ENCODE peak calls at places on chromosome X, in seven cellular contexts. W is AG08395; E is body of pancreas; Q is activated T-cell treated with anti-CD3 and anti-CD28 coated beads, Interleukin-2, amount 50 U/mL, for 4 hours; V is tibial nerve; R is activated T-helper 1 cell treated with anti-CD3 and anti-CD28 coated beads, Interleukin-12 subunit alpha, Interleukin-12 subunit beta, Interleukin-2, Interleukin-4 antibody, amounts not matched to agents 30 ng/mL and 10 ng/mL and 1 ng/mL, durations not matched to agents 14 hours and 24 hours and 36 hours; T is stimulated activated effector memory CD8-positive, alpha-beta T cell treated with anti-CD3 and anti-CD28 coated beads, Interleukin-12 subunit alpha, Interleukin-12 subunit beta, amount 100 ng/mL, for 72 hours. P is an unnamed sample.

GRCh38 chrX:106201502-106202178 is 33.5 kb downstream of the PWWP3B start:
- DNase-seq in Q (no peak), T (no peak), W (no peak), V (no peak), R (no peak), E (no peak), P (no peak)

GRCh38 chrX:109719262-109719661 is 13.8 kb downstream of the ACSL4 start:
- DNase-seq in Q (no peak), V (no peak), R (no peak), T (no peak), E (no peak), W (no peak), P (no peak)

GRCh38 chrX:30309139-30309571 is at the start of gene NR0B1:
- DNase-seq in Q (no peak), T (no peak), W (no peak), E (peak), R (no peak), V (no peak), P (no peak)

GRCh38 chrX:121975666-121976065 is 928.3 kb downstream of the GLUD2 start:
- DNase-seq in W (peak), R (no peak), V (no peak), T (no peak), E (no peak), Q (no peak), P (no peak)

GRCh38 chrX:12138366-12139313 is at the start of gene FRMPD4:
- DNase-seq in W (peak), V (no peak), E (no peak), T (no peak), R (no peak), Q (no peak), P (no peak)

GRCh38 chrX:134764202-134764785 is 106.0 kb upstream of the PLAC1 start:
- DNase-seq in R (no peak), Q (no peak), W (peak), T (no peak), E (no peak), V (no peak), P (no peak)

GRCh38 chrX:8192276-8192675 is 21.2 kb upstream of the VCX2 start:
- DNase-seq in Q (no peak), T (no peak), V (no peak), E (no peak), R (no peak), W (no peak), P (no peak)

GRCh38 chrX:69959712-69960111 is 90.0 kb downstream of the AWAT2 start:
- DNase-seq in W (no peak), E (no peak), Q (no peak), R (no peak), V (no peak), T (no peak), P (no peak)

P was measured in KG1.